ENCODE peak calls at places on chromosomes 6 and 20, in eight cellular contexts. D is IMR-90, C is HFFc6, L is ovary, X is AG20443, S is occipital lobe, Z is left lung, J is astrocyte of the spinal cord. I is an unnamed sample.

GRCh38 chr6:43860285-43860684 is 90.3 kb downstream of the VEGFA start:
- DNase-seq in D (peak), C (no peak), L (no peak), X (no peak), S (no peak), Z (no peak), J (no peak), I (no peak)

GRCh38 chr20:48242623-48243022 is 457.3 kb upstream of the SULF2 start:
- DNase-seq in D (no peak), C (no peak), L (no peak), X (no peak), S (no peak), Z (no peak), J (no peak), I (no peak)

GRCh38 chr6:170281331-170282292 is 9.3 kb downstream of the DLL1 start:
- DNase-seq in D (no peak), C (no peak), L (no peak), X (no peak), S (no peak), Z (no peak), J (no peak), I (no peak)

GRCh38 chr6:156427345-156427744 is 349.8 kb upstream of the ARID1B start:
- DNase-seq in D (peak), C (peak), L (no peak), X (peak), S (no peak), Z (peak), J (peak), I (peak)

GRCh38 chr20:13852321-13852720 is 67.5 kb downstream of the NDUFAF5 start:
- DNase-seq in D (no peak), C (peak), L (no peak), X (peak), S (no peak), Z (no peak), J (no peak), I (no peak)

GRCh38 chr6:14621518-14621917 is 503.9 kb downstream of the CD83 start:
- DNase-seq in D (no peak), C (no peak), L (no peak), X (peak), S (no peak), Z (no peak), J (no peak), I (no peak)

GRCh38 chr6:32046450-32047083 is 8.4 kb downstream of the CYP21A2 start:
- DNase-seq in D (no peak), C (no peak), L (peak), X (peak), S (no peak), Z (no peak), J (peak), I (no peak)

GRCh38 chr6:142482973-142483372 is 181.2 kb downstream of the ADGRG6 start:
- DNase-seq in D (peak), C (no peak), L (no peak), X (no peak), S (no peak), Z (no peak), J (no peak), I (no peak)

GRCh38 chr6:156250593-156250992 is 526.6 kb upstream of the ARID1B start:
- DNase-seq in D (peak), C (no peak), L (no peak), X (no peak), S (no peak), Z (no peak), J (no peak), I (no peak)

GRCh38 chr20:63775096-63775978 is 35.8 kb downstream of the SLC2A4RG start:
- DNase-seq in D (peak), C (no peak), L (peak), X (peak), S (no peak), Z (no peak), J (peak), I (no peak)

I was measured in amniotic stem cell.